ENCODE peak calls at places on chromosomes 11 and 22, in eight cellular contexts. B is GM13977, P is psoas muscle, U is kidney, G is neural progenitor cell, T is A549, E is fibroblast of lung, K is stomach. M is an unnamed sample.

GRCh38 chr22:37559901-37560681 is at the start of gene CDC42EP1:
- DNase-seq in G (peak; percentile 74), K (peak; percentile 74), P (peak; percentile 64), E (peak; percentile 54), U (peak; percentile 89), B (no peak), T (no peak), M (peak; percentile 39)

GRCh38 chr11:13963949-13964770 is 1.6 kb downstream of the SPON1 start:
- DNase-seq in G (peak; percentile 75), B (no peak), T (no peak), K (no peak), U (peak; percentile 84), E (no peak), P (no peak), M (no peak)

GRCh38 chr11:11865449-11865848 is 23.7 kb downstream of the USP47 start:
- DNase-seq in B (no peak), P (no peak), E (no peak), U (no peak), T (no peak), G (no peak), K (no peak), M (no peak)

GRCh38 chr11:64234840-64235379 is 526 bp downstream of the VEGFB start:
- DNase-seq in E (no peak), B (no peak), U (no peak), K (peak; percentile 60), G (peak; percentile 64), P (peak; percentile 68), T (no peak), M (no peak)

GRCh38 chr22:37519268-37520195 is at the start of gene CARD10:
- DNase-seq in T (peak; percentile 28), E (no peak), P (no peak), B (peak; percentile 65), K (peak; percentile 68), U (peak; percentile 79), G (peak; percentile 67), M (peak; percentile 32)

GRCh38 chr11:48193876-48194275 is 22.7 kb upstream of the OR4B1 start:
- DNase-seq in P (no peak), K (no peak), G (no peak), B (no peak), E (peak; percentile 8), T (no peak), U (no peak), M (no peak)

GRCh38 chr11:46475041-46475925 is 83.7 kb upstream of the CHRM4 start:
- DNase-seq in E (no peak), U (no peak), B (no peak), T (no peak), G (no peak), K (no peak), P (no peak), M (no peak)

GRCh38 chr11:128837627-128838026 is 29.5 kb downstream of the KCNJ1 start:
- DNase-seq in K (no peak), P (no peak), B (no peak), T (no peak), U (no peak), E (no peak), G (no peak), M (no peak)

GRCh38 chr11:70267405-70267950 is 3.0 kb upstream of the PPFIA1 start:
- DNase-seq in U (peak; percentile 4), T (no peak), B (no peak), K (no peak), E (no peak), P (no peak), G (no peak), M (no peak)

GRCh38 chr11:20782771-20783170 is 113.4 kb downstream of the NELL1 start:
- DNase-seq in K (no peak), G (no peak), U (no peak), E (no peak), P (no peak), T (no peak), B (no peak), M (no peak)

GRCh38 chr11:8863838-8864237 is 47.2 kb upstream of the AKIP1 start:
- DNase-seq in P (no peak), G (no peak), U (no peak), K (no peak), T (no peak), B (no peak), E (peak; percentile 64), M (no peak)

GRCh38 chr11:13103962-13104554 is 94.9 kb downstream of the RASSF10 start:
- DNase-seq in G (no peak), E (no peak), K (no peak), B (no peak), T (no peak), P (no peak), U (no peak), M (no peak)

GRCh38 chr11:26987726-26988125 is 6.2 kb upstream of the FIBIN start:
- DNase-seq in T (no peak), K (no peak), U (no peak), P (no peak), G (no peak), B (no peak), E (no peak), M (no peak)

GRCh38 chr11:14082338-14082737 is 119.8 kb downstream of the SPON1 start:
- DNase-seq in B (no peak), P (no peak), G (no peak), K (no peak), T (no peak), E (no peak), U (no peak), M (no peak)

GRCh38 chr11:61369372-61370348 is 7.5 kb downstream of the TMEM138 start:
- DNase-seq in U (peak; percentile 91), B (peak; percentile 31), T (no peak), P (peak; percentile 70), E (peak; percentile 93), K (no peak), G (no peak), M (no peak)

GRCh38 chr22:11598492-11599440 is 3929.2 kb upstream of the OR11H1 start:
- DNase-seq in P (no peak), E (no peak), G (no peak), T (no peak), U (peak; percentile 69), B (no peak), K (no peak), M (no peak)

GRCh38 chr22:42991010-42991651 is 23.8 kb downstream of the PACSIN2 start:
- DNase-seq in B (no peak), P (no peak), T (no peak), U (no peak), K (no peak), E (peak; percentile 76), G (no peak), M (no peak)

GRCh38 chr11:104870910-104871309 is 27.4 kb downstream of the CASP12 start:
- DNase-seq in B (no peak), E (peak; percentile 29), P (no peak), T (no peak), U (no peak), K (no peak), G (no peak), M (no peak)

GRCh38 chr11:40393511-40393910 is 1065.9 kb downstream of the LRRC4C start:
- DNase-seq in K (no peak), B (no peak), T (no peak), E (no peak), U (no peak), P (no peak), G (no peak), M (no peak)

GRCh38 chr22:19126309-19126666 is 4.1 kb upstream of the DGCR2 start:
- DNase-seq in K (no peak), P (no peak), T (no peak), G (no peak), E (no peak), U (peak; percentile 42), B (no peak), M (no peak)

GRCh38 chr11:6629892-6630631 is 10.8 kb upstream of the TPP1 start:
- DNase-seq in E (no peak), G (peak; percentile 84), B (no peak), P (no peak), T (no peak), K (peak; percentile 62), U (peak; percentile 77), M (no peak)

GRCh38 chr11:29957406-29957805 is 59.4 kb downstream of the KCNA4 start:
- DNase-seq in B (no peak), U (no peak), G (peak; percentile 3), P (no peak), K (no peak), E (no peak), T (no peak), M (peak; percentile 85)

GRCh38 chr11:1203505-1204271 is 19.2 kb upstream of the MUC5B start:
- DNase-seq in E (no peak), U (peak; percentile 77), T (no peak), B (no peak), G (no peak), P (peak; percentile 10), K (peak; percentile 28), M (peak; percentile 14)

GRCh38 chr22:36497910-36498669 is 8.8 kb downstream of the FOXRED2 start:
- DNase-seq in B (no peak), G (no peak), K (no peak), T (no peak), U (no peak), P (no peak), E (no peak), M (peak; percentile 14)
- TF ChIP-seq CTCF in B (no peak), G (no peak), K (no peak), T (no peak), U (no peak), P (no peak), E (no peak), M (peak; percentile 12)

DNA sequence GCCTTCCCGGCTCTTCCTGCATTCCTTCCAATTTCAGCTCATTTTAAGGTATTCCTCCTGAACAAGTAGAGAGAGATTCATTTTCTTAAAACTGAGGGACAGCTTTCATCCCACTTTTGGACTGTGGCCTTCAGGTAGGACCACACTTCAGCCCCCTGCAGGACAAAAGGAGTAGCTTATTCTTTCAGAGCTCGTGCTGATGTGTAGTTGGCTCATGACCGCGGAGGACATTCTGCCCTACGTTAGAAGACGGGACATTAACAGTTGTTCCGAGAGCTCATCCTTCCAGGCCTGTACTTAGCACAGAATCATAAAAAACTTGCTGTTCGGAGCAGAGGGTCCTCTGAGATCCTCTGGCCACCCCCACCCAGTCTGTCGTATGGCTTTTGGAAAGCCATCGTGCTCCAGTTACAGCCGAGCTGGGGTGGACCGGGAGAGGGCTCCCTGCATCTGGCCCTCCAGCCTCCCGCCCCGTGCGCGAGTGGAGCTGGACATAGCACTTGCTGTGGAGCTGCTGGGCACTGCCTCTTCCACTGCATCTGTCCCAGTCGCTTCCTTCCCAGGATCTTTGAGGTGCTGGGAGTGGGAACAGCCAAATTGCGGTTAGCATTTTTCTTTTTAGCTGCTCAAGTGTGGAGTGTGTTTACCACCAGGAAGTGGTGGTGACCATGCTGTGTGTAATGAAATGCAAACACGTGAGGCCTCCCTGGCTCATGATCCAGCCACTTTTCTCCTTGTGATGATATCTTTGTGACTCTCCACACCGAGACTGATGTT is 250.3 kb downstream of the TBC1D22A start:
- DNase-seq in U (peak; percentile 47), P (no peak), E (peak; percentile 40), T (no peak), K (no peak), B (no peak), G (no peak), M (no peak)
- TF ChIP-seq CTCF in U (no peak), P (no peak), E (no peak), T (no peak), K (no peak), B (no peak), G (peak; percentile 36), M (peak; percentile 34)

GRCh38 chr11:57214494-57214893 is 22.6 kb downstream of the APLNR start:
- DNase-seq in U (no peak), P (no peak), B (no peak), G (no peak), K (no peak), E (peak; percentile 69), T (peak; percentile 18), M (no peak)
- TF ChIP-seq CTCF in U (no peak), P (no peak), B (no peak), G (no peak), K (no peak), E (no peak), T (no peak), M (no peak)

GRCh38 chr11:2445107-2445947 is 519 bp downstream of the KCNQ1 start:
- DNase-seq in T (no peak), K (peak; percentile 55), E (no peak), P (peak; percentile 15), B (peak; percentile 39), U (peak; percentile 73), G (peak; percentile 36), M (no peak)
- TF ChIP-seq CTCF in T (no peak), K (no peak), E (no peak), P (no peak), B (no peak), U (no peak), G (no peak), M (no peak)